ENCODE peak calls at places on chromosomes 1 and 21, in five cellular contexts. L is WTC11, E is PC-3, A is bronchial epithelial cell, P is heart left ventricle. G is an unnamed sample.

GRCh38 chr21:40386301-40386911 is 460.6 kb downstream of the DSCAM start:
- DNase-seq in L (peak), E (peak), A (peak), P (peak), G (peak)

GRCh38 chr1:35441926-35442579 is 115.2 kb downstream of the KIAA0319L start:
- DNase-seq in L (no peak), E (no peak), A (no peak), P (no peak), G (no peak)

GRCh38 chr1:178504286-178504685 is 7.5 kb upstream of the CLEC20A start:
- DNase-seq in L (no peak), E (no peak), A (no peak), P (no peak), G (no peak)

GRCh38 chr21:36654341-36654740 is 44.6 kb upstream of the SIM2 start:
- DNase-seq in L (no peak), E (no peak), A (no peak), P (no peak), G (no peak)

GRCh38 chr1:85283475-85284199 is 7.2 kb upstream of the BCL10 start:
- DNase-seq in L (peak), E (no peak), A (no peak), P (no peak), G (peak)

GRCh38 chr1:47388548-47389238 is 27.4 kb upstream of the FOXE3 start:
- DNase-seq in L (peak), E (peak), A (peak), P (no peak), G (peak)

GRCh38 chr1:58702766-58703165 is 2.9 kb upstream of the MYSM1 start:
- DNase-seq in L (no peak), E (no peak), A (no peak), P (no peak), G (no peak)

GRCh38 chr1:91120421-91120820 is 98.6 kb upstream of the ZNF644 start:
- DNase-seq in L (no peak), E (no peak), A (no peak), P (no peak), G (peak)

GRCh38 chr1:47894718-47895393 is 102.3 kb downstream of the TRABD2B start:
- DNase-seq in L (peak), E (peak), A (peak), P (no peak), G (peak)

GRCh38 chr21:17089121-17089520 is 423.7 kb upstream of the CXADR start:
- DNase-seq in L (no peak), E (peak), A (peak), P (no peak), G (no peak)

GRCh38 chr1:25566730-25567341 is 23.4 kb downstream of the LDLRAP1 start:
- DNase-seq in L (peak), E (no peak), A (peak), P (peak), G (no peak)

GRCh38 chr1:234489692-234490065 is 10.7 kb upstream of the TARBP1 start:
- DNase-seq in L (no peak), E (no peak), A (no peak), P (no peak), G (no peak)

GRCh38 chr1:234490789-234491479 is 12.0 kb upstream of the TARBP1 start:
- DNase-seq in L (no peak), E (no peak), A (no peak), P (no peak), G (no peak)

GRCh38 chr1:234488054-234488953 is 9.3 kb upstream of the TARBP1 start:
- DNase-seq in L (no peak), E (no peak), A (no peak), P (no peak), G (no peak)

GRCh38 chr1:234486858-234487830 is 8.2 kb upstream of the TARBP1 start:
- DNase-seq in L (no peak), E (peak), A (peak), P (no peak), G (peak)

DNA sequence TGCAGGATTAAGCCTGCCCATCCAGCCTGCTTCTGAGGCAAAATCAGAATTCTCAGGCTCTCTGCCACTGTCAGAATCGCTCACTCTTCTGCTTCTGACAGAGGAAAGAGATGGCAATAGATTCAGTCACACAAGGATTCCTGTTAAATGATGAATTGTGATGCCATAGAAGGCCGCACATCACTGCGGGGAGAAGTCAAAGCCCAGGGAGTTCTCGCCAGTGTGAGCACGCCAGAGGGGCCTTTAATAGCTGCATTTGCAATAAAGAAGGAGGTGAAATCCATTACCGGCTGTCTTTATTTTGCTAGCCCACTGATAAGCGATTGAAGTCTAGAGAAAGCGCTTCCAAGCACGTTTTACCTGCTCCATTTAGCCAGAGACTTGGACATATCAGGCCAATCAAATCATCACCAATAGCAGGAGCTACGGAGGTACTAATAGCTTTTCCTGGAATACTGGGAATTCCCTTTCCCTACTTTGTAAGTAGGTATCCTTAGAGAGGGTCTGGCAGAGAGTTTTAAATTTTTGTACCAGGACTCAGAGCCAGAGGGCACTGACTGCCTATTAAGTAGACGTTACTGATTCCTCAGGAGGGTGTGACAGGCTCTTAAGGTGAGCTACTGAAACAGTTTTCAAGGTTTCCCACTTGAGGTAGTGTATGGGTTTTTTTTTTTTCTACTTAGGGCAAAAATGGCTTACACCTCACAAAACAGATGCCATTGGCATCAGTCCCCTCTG is 10.1 kb upstream of the TARBP1 start:
- DNase-seq in L (no peak), E (peak), A (peak), P (no peak), G (no peak)
- TF ChIP-seq CTCF in L (no peak), E (no peak), A (no peak), P (no peak), G (no peak)

GRCh38 chr1:164891615-164892014 is 332.6 kb downstream of the PBX1 start:
- DNase-seq in L (no peak), E (peak), A (no peak), P (no peak), G (peak)
- TF ChIP-seq CTCF in L (no peak), E (no peak), A (no peak), P (no peak), G (peak)

GRCh38 chr1:64486193-64486592 is 16.3 kb downstream of the CACHD1 start:
- DNase-seq in L (no peak), E (no peak), A (no peak), P (no peak), G (no peak)

GRCh38 chr1:64489707-64490106 is 19.8 kb downstream of the CACHD1 start:
- DNase-seq in L (no peak), E (no peak), A (no peak), P (no peak), G (no peak)

GRCh38 chr1:64484651-64485050 is 14.7 kb downstream of the CACHD1 start:
- DNase-seq in L (no peak), E (peak), A (peak), P (no peak), G (no peak)

GRCh38 chr1:64488862-64489261 is 18.9 kb downstream of the CACHD1 start:
- DNase-seq in L (no peak), E (no peak), A (no peak), P (no peak), G (no peak)

DNA sequence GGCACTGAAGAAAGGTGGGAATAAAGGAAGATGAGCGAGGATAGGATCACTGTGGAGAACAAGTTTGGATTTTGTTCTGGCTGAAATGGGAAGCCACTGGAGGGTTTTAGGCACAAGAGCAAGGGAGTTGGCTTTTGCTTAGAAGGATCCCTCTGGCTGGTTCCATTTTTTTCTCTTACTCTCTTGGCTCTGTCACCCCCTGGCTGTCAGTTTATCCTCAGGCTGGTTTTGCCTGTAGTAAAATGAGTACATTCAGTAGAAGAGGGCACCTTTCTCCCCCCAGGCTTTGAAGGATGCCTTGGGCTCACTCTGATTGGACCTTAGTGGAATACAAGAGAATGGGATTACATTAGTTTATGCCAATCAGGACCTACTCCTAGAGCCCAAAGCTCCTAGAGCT is 17.1 kb downstream of the CACHD1 start:
- DNase-seq in L (no peak), E (no peak), A (no peak), P (no peak), G (peak)
- TF ChIP-seq CTCF in L (no peak), E (peak), A (peak), P (no peak), G (no peak)

DNA sequence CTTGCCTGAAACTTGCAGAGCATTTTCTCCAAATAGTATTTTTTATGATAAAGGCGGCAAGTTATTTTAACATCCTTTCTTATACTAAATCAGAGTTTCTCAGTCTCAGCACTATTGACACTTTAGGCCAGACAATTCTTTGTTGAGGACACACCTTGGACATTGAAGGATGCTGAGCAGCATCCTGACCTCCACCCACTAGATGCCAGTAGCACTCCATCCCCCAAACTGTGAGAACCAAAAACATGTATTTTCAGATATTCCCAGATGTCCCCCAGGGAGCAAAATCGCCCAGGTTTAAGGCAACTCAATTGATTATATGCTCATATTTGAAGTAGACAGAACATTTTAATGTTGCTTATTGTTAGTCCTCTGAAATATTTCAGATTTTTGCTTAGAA is 299.4 kb downstream of the ZP4 start:
- DNase-seq in L (no peak), E (no peak), A (no peak), P (no peak), G (peak)
- TF ChIP-seq CTCF in L (no peak), E (no peak), A (no peak), P (no peak), G (no peak)

DNA sequence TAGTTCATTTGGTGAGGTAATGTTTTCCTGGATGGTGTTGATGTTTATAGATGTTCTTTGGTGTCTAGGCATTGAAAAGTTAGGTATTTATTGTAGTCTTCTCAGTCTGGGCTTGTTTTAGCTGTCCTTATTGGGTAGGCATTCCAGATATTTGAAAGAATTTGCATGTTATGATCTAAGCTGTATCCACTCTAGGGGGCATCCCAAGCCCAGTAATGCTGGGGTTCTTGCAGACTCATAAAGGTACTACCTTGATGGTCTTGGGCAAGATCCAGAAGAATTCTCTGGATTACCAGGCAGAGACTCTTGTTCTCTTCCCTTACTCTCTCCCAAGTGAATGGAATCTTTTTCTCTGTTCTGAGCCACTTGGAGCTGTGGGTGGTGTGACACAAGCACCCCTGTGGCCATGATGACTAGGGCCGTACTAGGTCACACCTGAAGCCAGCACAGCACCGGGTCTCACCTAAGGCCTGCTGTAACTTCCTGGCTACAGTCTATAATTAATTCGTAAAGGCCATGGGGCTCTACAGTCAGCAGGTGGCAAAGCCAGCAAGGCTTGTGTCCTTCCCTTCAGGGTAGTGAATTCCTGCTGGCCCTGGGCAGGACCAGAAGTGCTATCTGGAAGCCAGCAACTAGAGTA is 74.8 kb upstream of the PDE4B start:
- DNase-seq in L (no peak), E (peak), A (no peak), P (no peak), G (peak)
- TF ChIP-seq CTCF in L (no peak), E (peak), A (no peak), P (no peak), G (no peak)

DNA sequence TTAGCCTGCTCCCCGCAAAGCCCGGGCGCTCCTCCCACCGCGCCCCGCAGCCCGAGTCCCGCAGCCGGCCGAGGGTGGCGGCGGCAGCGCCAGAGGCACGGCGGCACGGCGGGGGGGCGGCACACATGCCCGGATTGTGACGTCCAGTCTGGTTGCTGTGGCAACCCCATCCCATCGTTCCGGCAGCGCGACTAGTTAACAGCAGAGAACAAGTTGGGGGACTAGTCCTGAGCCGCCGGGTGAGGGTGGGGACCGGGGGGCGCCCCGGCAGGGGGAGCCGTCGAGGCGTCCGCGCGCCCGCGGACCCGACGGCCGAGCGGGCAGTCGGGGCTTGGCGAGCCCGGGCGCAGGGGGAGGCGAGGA is at the start of gene CHD5:
- DNase-seq in L (peak), E (peak), A (no peak), P (no peak), G (no peak)
- TF ChIP-seq CTCF in L (no peak), E (peak), A (no peak), P (no peak), G (no peak)

GRCh38 chr1:183306317-183307042 is 111.7 kb downstream of the NMNAT2 start:
- DNase-seq in L (no peak), E (peak), A (no peak), P (no peak), G (peak)
- TF ChIP-seq CTCF in L (peak), E (peak), A (peak), P (peak), G (peak)

GRCh38 chr1:88462481-88463261 is 221.4 kb upstream of the PKN2 start:
- DNase-seq in L (peak), E (peak), A (peak), P (peak), G (no peak)
- TF ChIP-seq CTCF in L (no peak), E (no peak), A (no peak), P (no peak), G (no peak)

G was measured in MCF 10A.